ENCODE peak calls at places on chromosome 20, in eight cellular contexts. P is astrocyte, H is keratinocyte, Q is neuronal stem cell, Z is colonic mucosa, E is HepG2, X is mammary epithelial cell, Y is NT2/D1. B is an unnamed sample.

GRCh38 chr20:51354769-51355319 is 187.7 kb downstream of the NFATC2 start:
- DNase-seq in P (peak), H (no peak), Q (no peak), Z (no peak), E (no peak), X (no peak), Y (no peak), B (no peak)

GRCh38 chr20:19497064-19497463 is 261.0 kb upstream of the RIN2 start:
- DNase-seq in P (peak), H (no peak), Q (no peak), Z (no peak), E (no peak), X (no peak), Y (no peak), B (no peak)

GRCh38 chr20:37454636-37455035 is 66.4 kb upstream of the NNAT start:
- DNase-seq in P (no peak), H (no peak), Q (no peak), Z (no peak), E (no peak), X (no peak), Y (no peak), B (no peak)

GRCh38 chr20:11810316-11811130 is 107.2 kb upstream of the BTBD3 start:
- DNase-seq in P (peak), H (no peak), Q (no peak), Z (no peak), E (no peak), X (peak), Y (no peak), B (no peak)

GRCh38 chr20:37042986-37043972 is 52.5 kb downstream of the RBL1 start:
- DNase-seq in P (no peak), H (no peak), Q (no peak), Z (no peak), E (no peak), X (no peak), Y (no peak), B (no peak)

GRCh38 chr20:3312940-3313656 is 74.1 kb upstream of the SLC4A11 start:
- DNase-seq in P (peak), H (no peak), Q (no peak), Z (no peak), E (peak), X (peak), Y (no peak), B (no peak)

GRCh38 chr20:61724376-61724775 is 341.3 kb downstream of the TAF4 start:
- DNase-seq in P (no peak), H (no peak), Q (no peak), Z (no peak), E (peak), X (no peak), Y (peak), B (peak)

GRCh38 chr20:50618537-50618936 is 72.8 kb downstream of the RIPOR3 start:
- DNase-seq in P (no peak), H (no peak), Q (no peak), Z (no peak), E (no peak), X (no peak), Y (no peak), B (no peak)

GRCh38 chr20:21564127-21564773 is 50.4 kb upstream of the NKX2-2 start:
- DNase-seq in P (no peak), H (no peak), Q (no peak), Z (no peak), E (peak), X (no peak), Y (no peak), B (no peak)

GRCh38 chr20:4328541-4328940 is 313.2 kb upstream of the RNF24 start:
- DNase-seq in P (no peak), H (no peak), Q (no peak), Z (no peak), E (no peak), X (no peak), Y (no peak), B (no peak)

GRCh38 chr20:58568441-58568931 is 53.3 kb upstream of the APCDD1L start:
- DNase-seq in P (no peak), H (no peak), Q (no peak), Z (no peak), E (no peak), X (no peak), Y (no peak), B (no peak)

DNA sequence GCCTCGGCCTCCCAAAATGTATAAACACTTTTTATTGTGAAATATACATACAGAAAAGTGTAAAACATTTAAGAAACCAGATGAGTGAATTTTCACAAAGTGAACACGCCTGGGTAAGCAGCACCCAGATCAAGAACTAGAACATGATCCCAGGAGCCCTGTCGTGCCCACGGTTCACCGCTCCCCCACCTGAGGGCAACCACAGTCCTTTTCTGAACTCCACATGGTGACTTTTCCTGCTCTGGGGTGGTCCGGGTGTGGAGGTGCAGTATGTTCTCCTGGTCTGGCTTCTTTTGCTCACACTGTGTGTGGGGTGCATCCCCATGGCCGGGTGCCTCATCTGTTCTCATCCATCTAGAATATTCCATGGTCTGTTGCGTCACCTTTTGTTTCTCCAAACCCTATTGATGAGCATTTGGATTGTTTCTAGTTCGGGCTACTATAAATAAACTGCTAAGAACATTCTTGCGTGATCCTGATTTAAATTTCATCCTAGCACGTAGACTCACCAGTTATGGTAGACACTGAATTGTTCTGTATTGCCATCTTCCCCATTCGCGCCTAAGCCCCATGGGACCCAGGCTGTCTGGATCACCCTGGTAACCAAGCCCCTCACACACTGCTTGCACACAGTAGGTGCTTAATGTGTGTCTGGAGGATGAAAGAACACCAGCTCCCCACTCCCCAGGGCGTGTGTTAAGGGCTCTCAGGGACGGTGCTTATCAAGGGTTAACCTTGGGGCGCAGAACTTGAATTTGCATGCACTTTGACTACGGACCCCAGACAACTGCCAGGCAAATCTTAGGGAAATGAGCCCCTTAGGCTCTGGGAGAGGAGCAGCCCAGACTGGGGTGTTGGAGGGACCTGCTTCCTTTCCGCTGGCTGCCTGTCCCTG is 56.2 kb downstream of the CTCFL start:
- DNase-seq in P (no peak), H (no peak), Q (no peak), Z (no peak), E (no peak), X (no peak), Y (no peak), B (no peak)
- H3K9ac ChIP-seq in P (no peak), H (no peak), Q (no peak), Z (no peak), E (no peak), X (no peak), Y (no peak), B (no peak)

GRCh38 chr20:53949319-53949839 is 121.0 kb downstream of the BCAS1 start:
- DNase-seq in P (peak), H (peak), Q (no peak), Z (no peak), E (no peak), X (peak), Y (no peak), B (no peak)
- H3K9ac ChIP-seq in P (peak), H (peak), Q (no peak), Z (no peak), E (no peak), X (no peak), Y (peak), B (no peak)

GRCh38 chr20:1392443-1392692 is 486 bp downstream of the FKBP1A start:
- DNase-seq in P (no peak), H (no peak), Q (no peak), Z (no peak), E (no peak), X (no peak), Y (no peak), B (no peak)

GRCh38 chr20:1391640-1392442 is 1.0 kb downstream of the FKBP1A start:
- DNase-seq in P (peak), H (no peak), Q (no peak), Z (peak), E (no peak), X (peak), Y (no peak), B (peak)

GRCh38 chr20:1388706-1389483 is 4.0 kb downstream of the FKBP1A start:
- DNase-seq in P (no peak), H (no peak), Q (no peak), Z (no peak), E (no peak), X (no peak), Y (no peak), B (no peak)

GRCh38 chr20:1389703-1390385 is 3.0 kb downstream of the FKBP1A start:
- DNase-seq in P (no peak), H (no peak), Q (no peak), Z (peak), E (no peak), X (peak), Y (no peak), B (no peak)

GRCh38 chr20:1390552-1391403 is 2.1 kb downstream of the FKBP1A start:
- DNase-seq in P (no peak), H (no peak), Q (no peak), Z (peak), E (no peak), X (peak), Y (no peak), B (no peak)
- H3K9ac ChIP-seq in P (peak), H (peak), Q (peak), Z (peak), E (peak), X (peak), Y (peak), B (peak)

GRCh38 chr20:46122516-46123481 is 4.7 kb downstream of the CD40 start:
- DNase-seq in P (no peak), H (no peak), Q (no peak), Z (no peak), E (no peak), X (no peak), Y (no peak), B (no peak)
- H3K9ac ChIP-seq in P (no peak), H (no peak), Q (peak), Z (no peak), E (no peak), X (no peak), Y (no peak), B (no peak)

GRCh38 chr20:1735417-1736089 is 78.0 kb upstream of the SIRPG start:
- DNase-seq in P (no peak), H (no peak), Q (no peak), Z (no peak), E (no peak), X (no peak), Y (no peak), B (no peak)

GRCh38 chr20:1737134-1737533 is 79.6 kb upstream of the SIRPG start:
- DNase-seq in P (no peak), H (no peak), Q (no peak), Z (no peak), E (no peak), X (no peak), Y (no peak), B (no peak)

GRCh38 chr20:1741309-1742048 is 83.9 kb upstream of the SIRPG start:
- DNase-seq in P (no peak), H (no peak), Q (no peak), Z (no peak), E (no peak), X (no peak), Y (no peak), B (no peak)
- H3K9ac ChIP-seq in P (no peak), H (no peak), Q (no peak), Z (no peak), E (no peak), X (no peak), Y (no peak), B (no peak)

GRCh38 chr20:57435105-57435497 is 43.9 kb downstream of the RBM38 start:
- DNase-seq in P (no peak), H (no peak), Q (no peak), Z (no peak), E (no peak), X (no peak), Y (no peak), B (no peak)
- H3K9ac ChIP-seq in P (no peak), H (no peak), Q (no peak), Z (no peak), E (no peak), X (peak), Y (no peak), B (no peak)

DNA sequence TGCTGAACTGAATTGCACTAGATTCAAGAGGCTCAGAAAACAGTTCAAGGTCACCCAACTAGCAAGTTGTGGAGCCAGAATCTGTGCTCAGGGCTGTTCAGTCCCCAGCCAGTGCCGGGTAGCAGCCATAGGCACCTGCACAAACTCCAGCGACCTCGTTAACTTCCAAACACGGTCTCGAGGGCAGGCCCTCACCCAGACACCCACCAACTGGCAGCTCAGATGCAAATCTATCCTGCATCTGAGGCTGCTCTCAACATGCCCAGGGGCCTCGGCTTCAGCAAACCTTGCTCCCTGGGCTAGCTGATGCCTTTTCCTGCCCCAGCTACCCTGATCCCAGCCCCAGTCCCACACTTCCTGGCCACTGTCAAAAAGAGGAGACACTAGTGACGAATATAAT is 3.7 kb downstream of the JPH2 start:
- DNase-seq in P (no peak), H (no peak), Q (no peak), Z (no peak), E (no peak), X (no peak), Y (no peak), B (no peak)
- H3K9ac ChIP-seq in P (no peak), H (no peak), Q (no peak), Z (no peak), E (no peak), X (no peak), Y (no peak), B (peak)